ENCODE peak calls at places on chromosomes 6 and 20, in eight cellular contexts. L is upper lobe of right lung, V is fibroblast of the aortic adventitia, J is IMR-90, C is uterus, D is Peyer's patch, O is lower lobe of right lung, Y is mammary epithelial cell. P is an unnamed sample.

GRCh38 chr6:24778121-24778520 is 3.4 kb downstream of the GMNN start:
- DNase-seq in Y (no peak), J (no peak), D (no peak), L (no peak), V (no peak), C (no peak), O (no peak), P (no peak)

GRCh38 chr20:43955244-43956191 is 40.9 kb downstream of the TOX2 start:
- DNase-seq in V (peak; percentile 95), Y (peak; percentile 89), D (no peak), L (no peak), J (peak; percentile 92), C (no peak), O (no peak), P (peak; percentile 73)

GRCh38 chr20:51860015-51860882 is 57.9 kb upstream of the SALL4 start:
- DNase-seq in O (no peak), D (no peak), Y (no peak), V (peak; percentile 39), L (no peak), C (no peak), J (peak; percentile 47), P (peak; percentile 17)

GRCh38 chr6:36127462-36128016 is 2.8 kb upstream of the MAPK13 start:
- DNase-seq in V (peak; percentile 82), Y (peak; percentile 62), L (peak; percentile 82), J (peak; percentile 91), C (no peak), O (peak; percentile 86), D (no peak), P (no peak)

GRCh38 chr20:50251992-50252491 is 61.4 kb downstream of the CEBPB start:
- DNase-seq in J (peak; percentile 87), C (no peak), L (no peak), D (no peak), V (peak; percentile 67), O (no peak), Y (no peak), P (no peak)

GRCh38 chr6:17879224-17879623 is 108.2 kb downstream of the KIF13A start:
- DNase-seq in D (no peak), V (peak; percentile 59), J (peak; percentile 59), L (no peak), C (no peak), Y (no peak), O (no peak), P (no peak)

GRCh38 chr6:157456524-157456829 is 75.5 kb downstream of the ZDHHC14 start:
- DNase-seq in D (no peak), L (no peak), Y (no peak), O (no peak), J (no peak), C (no peak), V (no peak), P (no peak)

GRCh38 chr20:41052742-41053419 is 24.3 kb downstream of the TOP1 start:
- DNase-seq in D (no peak), C (no peak), Y (no peak), O (no peak), J (peak; percentile 85), L (no peak), V (peak; percentile 90), P (no peak)

GRCh38 chr6:132279592-132280139 is 121.6 kb downstream of the MOXD1 start:
- DNase-seq in V (peak; percentile 82), C (peak; percentile 65), Y (peak; percentile 53), D (peak; percentile 66), J (peak; percentile 73), O (peak; percentile 75), L (peak; percentile 76), P (peak; percentile 21)

GRCh38 chr6:147201885-147202515 is 2.2 kb upstream of the STXBP5 start:
- DNase-seq in V (peak; percentile 39), C (no peak), Y (peak; percentile 64), J (peak; percentile 21), D (peak; percentile 31), L (no peak), O (no peak), P (no peak)

GRCh38 chr6:2899596-2899995 is 3.5 kb downstream of the SERPINB9 start:
- DNase-seq in D (no peak), J (no peak), Y (no peak), O (no peak), V (no peak), L (no peak), C (no peak), P (no peak)

GRCh38 chr6:24613361-24614047 is 32.5 kb downstream of the KIAA0319 start:
- DNase-seq in D (no peak), J (no peak), Y (no peak), C (no peak), O (no peak), V (no peak), L (no peak), P (no peak)

GRCh38 chr20:49791165-49791564 is 21.5 kb upstream of the SLC9A8 start:
- DNase-seq in O (no peak), Y (no peak), V (no peak), D (no peak), J (no peak), C (no peak), L (no peak), P (no peak)

GRCh38 chr6:25053875-25054371 is 118.2 kb upstream of the RIPOR2 start:
- DNase-seq in J (peak; percentile 88), O (no peak), D (peak; percentile 47), C (peak; percentile 33), V (peak; percentile 77), Y (peak; percentile 48), L (no peak), P (no peak)

GRCh38 chr6:14832427-14832826 is 413.4 kb upstream of the JARID2 start:
- DNase-seq in J (no peak), L (no peak), V (no peak), O (no peak), C (no peak), Y (no peak), D (no peak), P (no peak)

GRCh38 chr6:103797738-103798137 is 1062.0 kb downstream of the HACE1 start:
- DNase-seq in J (no peak), V (peak; percentile 0), L (no peak), Y (no peak), O (no peak), D (no peak), C (no peak), P (no peak)

GRCh38 chr6:104718672-104719071 is 141.0 kb downstream of the HACE1 start:
- DNase-seq in J (no peak), D (no peak), L (no peak), V (no peak), Y (no peak), C (no peak), O (no peak), P (no peak)

GRCh38 chr6:75430631-75431345 is 62.8 kb downstream of the FILIP1 start:
- DNase-seq in V (no peak), O (no peak), L (no peak), C (no peak), J (no peak), D (no peak), Y (no peak), P (no peak)

GRCh38 chr20:10634190-10634589 is 39.6 kb downstream of the JAG1 start:
- DNase-seq in J (no peak), Y (no peak), D (no peak), O (no peak), C (no peak), L (no peak), V (no peak), P (no peak)

GRCh38 chr6:155186052-155186658 is 77.7 kb upstream of the CLDN20 start:
- DNase-seq in D (no peak), O (no peak), Y (peak; percentile 60), V (no peak), J (peak; percentile 23), C (no peak), L (no peak), P (no peak)

GRCh38 chr6:123810214-123810613 is 6.5 kb downstream of the NKAIN2 start:
- DNase-seq in V (no peak), J (no peak), D (no peak), L (no peak), O (no peak), C (no peak), Y (no peak), P (no peak)

GRCh38 chr20:59269396-59270025 is 30.9 kb upstream of the EDN3 start:
- DNase-seq in D (no peak), C (no peak), L (no peak), J (no peak), O (no peak), V (no peak), Y (no peak), P (no peak)
- H3K4me3 ChIP-seq in D (no peak overlapping the region), C (no peak overlapping the region), L (no peak overlapping the region), J (no peak overlapping the region), O (no peak overlapping the region), V (no peak overlapping the region), Y (no peak overlapping the region), P (no peak overlapping the region)

GRCh38 chr6:164178933-164179332 is 764.4 kb downstream of the QKI start:
- DNase-seq in O (no peak), L (no peak), V (no peak), Y (no peak), C (no peak), J (no peak), D (no peak), P (no peak)
- H3K4me3 ChIP-seq in O (no peak overlapping the region), L (no peak overlapping the region), V (no peak overlapping the region), Y (no peak overlapping the region), C (no peak overlapping the region), J (no peak overlapping the region), D (no peak overlapping the region), P (no peak overlapping the region)

GRCh38 chr6:6915219-6915618 is 192.5 kb upstream of the RREB1 start:
- DNase-seq in O (no peak), J (no peak), L (no peak), D (no peak), Y (peak; percentile 22), V (no peak), C (no peak), P (no peak)

GRCh38 chr6:6916598-6916997 is 191.2 kb upstream of the RREB1 start:
- DNase-seq in J (no peak), Y (no peak), L (no peak), C (no peak), V (no peak), D (no peak), O (no peak), P (no peak)

GRCh38 chr6:6913346-6913745 is 194.4 kb upstream of the RREB1 start:
- DNase-seq in D (no peak), J (no peak), C (no peak), Y (no peak), O (no peak), L (no peak), V (no peak), P (no peak)

GRCh38 chr6:6918216-6918983 is 189.4 kb upstream of the RREB1 start:
- DNase-seq in D (no peak), Y (peak; percentile 71), L (no peak), C (no peak), V (peak; percentile 53), J (peak; percentile 59), O (no peak), P (peak; percentile 71)

GRCh38 chr6:6915813-6916547 is 191.8 kb upstream of the RREB1 start:
- DNase-seq in J (peak; percentile 22), L (peak; percentile 73), C (peak; percentile 69), D (no peak), Y (peak; percentile 12), O (peak; percentile 69), V (peak; percentile 74), P (no peak)
- H3K4me3 ChIP-seq in J (peak overlapping the region; percentile 5), L (peak overlapping the region; percentile 33), C (peak overlapping the region; percentile 31), D (no peak overlapping the region), Y (no peak overlapping the region), O (peak overlapping the region; percentile 14), V (peak overlapping the region; percentile 42), P (no peak overlapping the region)

DNA sequence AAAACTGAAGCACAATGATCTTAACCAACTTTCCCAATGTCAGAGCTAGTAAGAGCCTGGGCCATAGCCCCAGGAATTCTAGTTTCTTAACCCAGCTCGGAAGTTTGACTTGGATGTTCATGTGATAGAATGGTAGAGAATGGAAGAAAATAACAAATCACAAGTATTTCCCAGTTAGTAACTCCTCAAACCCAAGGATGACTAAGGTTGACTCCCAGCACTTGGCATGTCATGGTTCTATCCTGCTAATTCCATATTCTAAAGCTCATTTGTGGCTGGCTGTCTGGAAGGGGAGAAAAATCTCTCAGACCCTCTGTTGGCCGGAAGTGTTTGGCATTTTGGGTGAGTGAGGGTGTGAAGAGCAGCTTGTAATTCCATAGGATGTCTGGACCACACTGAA is 248.7 kb downstream of the RFPL4B start:
- DNase-seq in O (no peak), L (no peak), C (no peak), V (no peak), J (peak; percentile 39), Y (no peak), D (no peak), P (no peak)
- H3K4me3 ChIP-seq in O (no peak overlapping the region), L (no peak overlapping the region), C (no peak overlapping the region), V (no peak overlapping the region), J (no peak overlapping the region), Y (no peak overlapping the region), D (no peak overlapping the region), P (no peak overlapping the region)

P was measured in retinal pigment epithelial cell.